ENCODE peak calls at places on chromosomes 5 and 9, in five cellular contexts. U is naive thymus-derived CD8-positive, alpha-beta T cell; T is cardiac fibroblast; E is H4; A is GM12892. Q is an unnamed sample.

GRCh38 chr9:120708526-120709224 is 5.6 kb downstream of the MEGF9 start:
- DNase-seq in E (peak), T (peak), A (no peak), U (no peak), Q (no peak)

GRCh38 chr9:130846487-130847305 is 11.6 kb downstream of the ABL1 start:
- DNase-seq in E (peak), A (no peak), U (no peak), T (peak), Q (no peak)

GRCh38 chr9:79524266-79524665 is 47.5 kb upstream of the TLE4 start:
- DNase-seq in U (no peak), E (no peak), T (peak), A (no peak), Q (no peak)

GRCh38 chr5:4906821-4907220 is 233.3 kb upstream of the ADAMTS16 start:
- DNase-seq in T (no peak), U (no peak), E (no peak), A (no peak), Q (no peak)

GRCh38 chr5:134111741-134112647 is 2.5 kb upstream of the TCF7 start:
- DNase-seq in A (no peak), E (no peak), T (peak), U (peak), Q (no peak)

GRCh38 chr9:107700902-107701301 is 211.3 kb upstream of the KLF4 start:
- DNase-seq in U (no peak), E (no peak), A (no peak), T (no peak), Q (no peak)

GRCh38 chr5:14587143-14587542 is 5.6 kb downstream of the OTULINL start:
- DNase-seq in A (no peak), T (no peak), U (no peak), E (no peak), Q (no peak)

GRCh38 chr9:133818444-133818843 is 80.3 kb upstream of the SARDH start:
- DNase-seq in A (no peak), U (no peak), T (peak), E (no peak), Q (no peak)

GRCh38 chr9:100499866-100500265 is 26.9 kb downstream of the TMEFF1 start:
- DNase-seq in E (no peak), T (no peak), U (no peak), A (no peak), Q (no peak)

GRCh38 chr5:67493676-67494075 is 297.1 kb upstream of the CD180 start:
- DNase-seq in A (no peak), E (peak), U (no peak), T (peak), Q (no peak)

GRCh38 chr5:133472829-133473228 is 139.5 kb downstream of the FSTL4 start:
- DNase-seq in A (no peak), T (no peak), U (no peak), E (no peak), Q (no peak)

GRCh38 chr5:76403713-76403962 is 553 bp downstream of the IQGAP2 start:
- DNase-seq in E (no peak), T (no peak), A (peak), U (no peak), Q (no peak)

GRCh38 chr9:14723301-14723700 is 768 bp upstream of the CER1 start:
- DNase-seq in E (no peak), T (no peak), U (no peak), A (no peak), Q (no peak)

GRCh38 chr9:93674580-93675335 is 98.4 kb downstream of the PHF2 start:
- DNase-seq in T (no peak), E (no peak), U (no peak), A (peak), Q (no peak)

GRCh38 chr9:125375820-125376219 is 114.2 kb downstream of the GAPVD1 start:
- DNase-seq in E (no peak), U (no peak), A (no peak), T (no peak), Q (no peak)

Q was measured in LoVo.